ENCODE peak calls at places on chromosomes 13 and 19, in five cellular contexts. One of them, this sample, is unnamed.

GRCh38 chr13:99971576-99972189 is at the start of gene ZIC5:
- DNase-seq in breast epithelium: no peak
- DNase-seq in DND-41: no peak
- DNase-seq in fibroblast of lung: no peak
- DNase-seq in BJ: no peak
- DNase-seq in this sample: no peak

GRCh38 chr19:50365434-50366306 is at the start of gene NAPSA:
- DNase-seq in breast epithelium: no peak
- DNase-seq in DND-41: peak
- DNase-seq in fibroblast of lung: no peak
- DNase-seq in BJ: no peak
- DNase-seq in this sample: no peak

GRCh38 chr19:44176590-44176989 is 11.7 kb downstream of the ZNF226 start:
- DNase-seq in breast epithelium: no peak
- DNase-seq in DND-41: no peak
- DNase-seq in fibroblast of lung: peak
- DNase-seq in BJ: no peak
- DNase-seq in this sample: no peak

GRCh38 chr13:42883771-42884170 is 102.4 kb downstream of the FAM216B start:
- DNase-seq in breast epithelium: no peak
- DNase-seq in DND-41: no peak
- DNase-seq in fibroblast of lung: peak
- DNase-seq in BJ: no peak
- DNase-seq in this sample: no peak

GRCh38 chr13:100525453-100526298 is 62.9 kb downstream of the GGACT start:
- DNase-seq in breast epithelium: no peak
- DNase-seq in DND-41: no peak
- DNase-seq in fibroblast of lung: no peak
- DNase-seq in BJ: no peak
- DNase-seq in this sample: no peak

GRCh38 chr19:43784981-43785808 is 4.4 kb upstream of the KCNN4 start:
- DNase-seq in breast epithelium: peak
- DNase-seq in DND-41: peak
- DNase-seq in fibroblast of lung: peak
- DNase-seq in BJ: no peak
- DNase-seq in this sample: peak

GRCh38 chr19:33171916-33172359 is 22.2 kb upstream of the LRP3 start:
- DNase-seq in breast epithelium: no peak
- DNase-seq in DND-41: no peak
- DNase-seq in fibroblast of lung: peak
- DNase-seq in BJ: no peak
- DNase-seq in this sample: no peak

GRCh38 chr13:83503424-83503823 is 378.9 kb downstream of the SLITRK1 start:
- DNase-seq in breast epithelium: no peak
- DNase-seq in DND-41: no peak
- DNase-seq in fibroblast of lung: peak
- DNase-seq in BJ: no peak
- DNase-seq in this sample: no peak

GRCh38 chr19:49953376-49953775 is 7.6 kb downstream of the SIGLEC11 start:
- DNase-seq in breast epithelium: no peak
- DNase-seq in DND-41: no peak
- DNase-seq in fibroblast of lung: no peak
- DNase-seq in BJ: no peak
- DNase-seq in this sample: no peak

GRCh38 chr19:37304190-37304883 is 66.6 kb upstream of the ZNF527 start:
- DNase-seq in breast epithelium: no peak
- DNase-seq in DND-41: no peak
- DNase-seq in fibroblast of lung: no peak
- DNase-seq in BJ: no peak
- DNase-seq in this sample: no peak

GRCh38 chr19:45164577-45165335 is 4.0 kb upstream of the NKPD1 start:
- DNase-seq in breast epithelium: peak
- DNase-seq in DND-41: no peak
- DNase-seq in fibroblast of lung: peak
- DNase-seq in BJ: no peak
- DNase-seq in this sample: no peak

GRCh38 chr19:13053761-13054604 is 48.7 kb downstream of the LYL1 start:
- DNase-seq in breast epithelium: peak
- DNase-seq in DND-41: no peak
- DNase-seq in fibroblast of lung: peak
- DNase-seq in BJ: peak
- DNase-seq in this sample: no peak

GRCh38 chr13:21522847-21523246 is 63.7 kb upstream of the ZDHHC20 start:
- DNase-seq in breast epithelium: no peak
- DNase-seq in DND-41: no peak
- DNase-seq in fibroblast of lung: no peak
- DNase-seq in BJ: no peak
- DNase-seq in this sample: no peak

GRCh38 chr13:39317284-39317683 is 279.0 kb downstream of the NHLRC3 start:
- DNase-seq in breast epithelium: no peak
- DNase-seq in DND-41: no peak
- DNase-seq in fibroblast of lung: peak
- DNase-seq in BJ: no peak
- DNase-seq in this sample: no peak

GRCh38 chr19:33296473-33297060 is 5.8 kb downstream of the CEBPA start:
- DNase-seq in breast epithelium: no peak
- DNase-seq in DND-41: no peak
- DNase-seq in fibroblast of lung: no peak
- DNase-seq in BJ: peak
- DNase-seq in this sample: no peak

GRCh38 chr19:49430172-49430677 is 5.0 kb downstream of the GFY start:
- DNase-seq in breast epithelium: no peak
- DNase-seq in DND-41: no peak
- DNase-seq in fibroblast of lung: no peak
- DNase-seq in BJ: no peak
- DNase-seq in this sample: no peak

GRCh38 chr19:3392480-3392879 is 26.1 kb downstream of the NFIC start:
- DNase-seq in breast epithelium: no peak
- DNase-seq in DND-41: no peak
- DNase-seq in fibroblast of lung: no peak
- DNase-seq in BJ: no peak
- DNase-seq in this sample: no peak

GRCh38 chr13:71645467-71645866 is 221.5 kb downstream of the DACH1 start:
- DNase-seq in breast epithelium: no peak
- DNase-seq in DND-41: no peak
- DNase-seq in fibroblast of lung: no peak
- DNase-seq in BJ: no peak
- DNase-seq in this sample: no peak

GRCh38 chr13:49620170-49620621 is 8.1 kb upstream of the ARL11 start:
- DNase-seq in breast epithelium: no peak
- DNase-seq in DND-41: no peak
- DNase-seq in fibroblast of lung: no peak
- DNase-seq in BJ: no peak
- DNase-seq in this sample: no peak
- H3K4me3 ChIP-seq in breast epithelium: peak
- H3K4me3 ChIP-seq in DND-41: no peak
- H3K4me3 ChIP-seq in fibroblast of lung: peak
- H3K4me3 ChIP-seq in BJ: peak
- H3K4me3 ChIP-seq in this sample: no peak

GRCh38 chr19:30339624-30340525 is 32.3 kb upstream of the ZNF536 start:
- DNase-seq in breast epithelium: no peak
- DNase-seq in DND-41: no peak
- DNase-seq in fibroblast of lung: no peak
- DNase-seq in BJ: no peak
- DNase-seq in this sample: no peak
- H3K4me3 ChIP-seq in breast epithelium: no peak
- H3K4me3 ChIP-seq in DND-41: no peak
- H3K4me3 ChIP-seq in fibroblast of lung: no peak
- H3K4me3 ChIP-seq in BJ: no peak
- H3K4me3 ChIP-seq in this sample: no peak

DNA sequence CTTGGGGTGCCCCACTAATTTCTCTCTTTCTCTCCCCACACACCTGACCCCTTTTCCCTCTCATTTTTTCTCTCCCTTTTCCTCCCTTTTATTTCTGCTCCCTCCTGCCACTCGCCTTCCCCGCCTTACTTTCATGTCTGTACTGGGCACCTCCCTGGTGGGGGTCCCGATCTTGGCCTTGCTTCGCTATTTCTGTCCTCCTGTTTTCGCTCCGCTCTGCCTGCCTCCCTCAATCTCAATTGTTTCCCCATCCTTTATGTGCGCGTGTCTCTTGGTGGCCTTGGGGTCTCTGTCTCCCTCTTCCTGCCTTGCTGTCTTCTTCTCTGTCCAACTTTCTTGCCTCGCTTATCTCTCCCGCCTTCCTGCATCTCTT is 3.8 kb downstream of the GRIN2D start:
- DNase-seq in breast epithelium: no peak
- DNase-seq in DND-41: no peak
- DNase-seq in fibroblast of lung: no peak
- DNase-seq in BJ: no peak
- DNase-seq in this sample: no peak
- H3K4me3 ChIP-seq in breast epithelium: peak
- H3K4me3 ChIP-seq in DND-41: no peak
- H3K4me3 ChIP-seq in fibroblast of lung: no peak
- H3K4me3 ChIP-seq in BJ: peak
- H3K4me3 ChIP-seq in this sample: peak

GRCh38 chr13:36674337-36675212 is 755 bp downstream of the SERTM1 start:
- DNase-seq in breast epithelium: no peak
- DNase-seq in DND-41: no peak
- DNase-seq in fibroblast of lung: no peak
- DNase-seq in BJ: no peak
- DNase-seq in this sample: no peak
- H3K4me3 ChIP-seq in breast epithelium: peak
- H3K4me3 ChIP-seq in DND-41: no peak
- H3K4me3 ChIP-seq in fibroblast of lung: no peak
- H3K4me3 ChIP-seq in BJ: no peak
- H3K4me3 ChIP-seq in this sample: no peak

GRCh38 chr19:30151081-30151480 is 209.0 kb downstream of the URI1 start:
- DNase-seq in breast epithelium: no peak
- DNase-seq in DND-41: no peak
- DNase-seq in fibroblast of lung: no peak
- DNase-seq in BJ: no peak
- DNase-seq in this sample: no peak
- H3K4me3 ChIP-seq in breast epithelium: no peak
- H3K4me3 ChIP-seq in DND-41: no peak
- H3K4me3 ChIP-seq in fibroblast of lung: no peak
- H3K4me3 ChIP-seq in BJ: no peak
- H3K4me3 ChIP-seq in this sample: no peak

GRCh38 chr13:40352807-40353562 is 313.5 kb downstream of the FOXO1 start:
- DNase-seq in breast epithelium: no peak
- DNase-seq in DND-41: no peak
- DNase-seq in fibroblast of lung: peak
- DNase-seq in BJ: no peak
- DNase-seq in this sample: no peak
- H3K4me3 ChIP-seq in breast epithelium: no peak
- H3K4me3 ChIP-seq in DND-41: no peak
- H3K4me3 ChIP-seq in fibroblast of lung: no peak
- H3K4me3 ChIP-seq in BJ: no peak
- H3K4me3 ChIP-seq in this sample: no peak

DNA sequence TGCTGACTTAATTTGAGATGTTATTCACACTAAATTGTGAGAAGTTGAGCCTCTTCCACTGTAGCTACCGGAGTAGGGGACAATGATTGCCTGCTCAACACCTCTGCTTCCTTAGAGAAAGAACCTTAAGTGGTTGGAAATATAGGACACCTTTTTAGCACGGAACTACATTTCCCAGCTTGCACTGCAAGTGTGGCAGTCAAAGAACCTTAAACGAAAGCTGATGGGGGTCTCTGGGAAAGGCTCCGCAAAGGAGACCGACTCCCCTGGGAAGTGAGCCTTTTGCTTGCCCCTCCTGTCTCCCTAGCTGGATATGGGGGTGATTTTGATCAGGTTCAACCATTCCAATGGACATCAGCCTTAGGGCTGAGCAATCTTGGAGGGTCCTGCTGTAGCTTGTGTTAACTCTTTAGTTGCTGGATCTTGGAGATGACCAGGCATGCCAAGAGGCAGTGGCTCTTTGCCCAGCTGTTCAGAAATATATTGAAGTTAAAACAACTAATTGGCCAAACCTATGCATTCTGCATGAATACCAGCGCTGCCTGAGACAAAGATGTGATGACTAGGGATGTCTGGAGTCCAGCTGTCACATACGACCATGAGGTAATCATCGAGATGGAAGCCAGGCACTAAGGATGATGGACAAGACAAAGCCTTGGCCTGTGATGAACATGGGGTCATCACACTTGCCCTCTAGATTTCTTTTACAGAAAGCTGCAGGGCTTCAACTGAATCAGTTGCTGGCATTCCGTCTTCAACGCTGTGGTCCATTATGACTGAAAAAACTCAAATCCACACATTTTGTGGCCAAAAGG is 286.4 kb downstream of the FOXO1 start:
- DNase-seq in breast epithelium: no peak
- DNase-seq in DND-41: no peak
- DNase-seq in fibroblast of lung: no peak
- DNase-seq in BJ: no peak
- DNase-seq in this sample: no peak
- H3K4me3 ChIP-seq in breast epithelium: no peak
- H3K4me3 ChIP-seq in DND-41: no peak
- H3K4me3 ChIP-seq in fibroblast of lung: no peak
- H3K4me3 ChIP-seq in BJ: no peak
- H3K4me3 ChIP-seq in this sample: no peak

This sample was measured in Jurkat, Clone E6-1.